ENCODE peak calls at places on chromosomes 13 and 19, in eight cellular contexts. A is gastrocnemius medialis, D is neural progenitor cell, S is body of pancreas, R is heart right ventricle, C is A673, N is PC-3, G is tibial artery. F is an unnamed sample.
A peak's percentile ranks its signal among the peaks of the same experiment; 100 is the strongest.

GRCh38 chr13:30409911-30410704 is 12.2 kb upstream of the UBE2L5 start:
- DNase-seq in A (no peak), D (no peak), S (no peak), R (no peak), C (peak; percentile 93), N (peak; percentile 21), G (peak; percentile 77), F (no peak)

GRCh38 chr13:108919036-108919907 is 289.9 kb downstream of the MYO16 start:
- DNase-seq in A (no peak), D (no peak), S (no peak), R (no peak), C (no peak), N (peak; percentile 80), G (no peak), F (no peak)

GRCh38 chr19:19345232-19345631 is 24.6 kb downstream of the MAU2 start:
- DNase-seq in A (no peak), D (no peak), S (no peak), R (no peak), C (no peak), N (no peak), G (no peak), F (no peak)

GRCh38 chr19:55691561-55692481 is 16.8 kb downstream of the EPN1 start:
- DNase-seq in A (no peak), D (no peak), S (no peak), R (no peak), C (no peak), N (no peak), G (peak; percentile 54), F (no peak)

GRCh38 chr19:11214387-11214786 is 17.0 kb upstream of the KANK2 start:
- DNase-seq in A (no peak), D (no peak), S (no peak), R (no peak), C (no peak), N (no peak), G (no peak), F (no peak)

GRCh38 chr19:40597329-40597838 is 3.8 kb upstream of the LTBP4 start:
- DNase-seq in A (no peak), D (no peak), S (no peak), R (no peak), C (no peak), N (no peak), G (no peak), F (no peak)

GRCh38 chr13:92074658-92075057 is 676.2 kb downstream of the GPC5 start:
- DNase-seq in A (no peak), D (peak; percentile 68), S (peak; percentile 16), R (no peak), C (peak; percentile 48), N (peak; percentile 7), G (no peak), F (no peak)

GRCh38 chr19:7172794-7173193 is 103.3 kb downstream of the ZNF557 start:
- DNase-seq in A (no peak), D (no peak), S (no peak), R (no peak), C (no peak), N (no peak), G (no peak), F (no peak)

GRCh38 chr19:42150353-42150752 is 18.1 kb upstream of the POU2F2 start:
- DNase-seq in A (no peak), D (no peak), S (peak; percentile 70), R (no peak), C (no peak), N (no peak), G (no peak), F (no peak)

GRCh38 chr13:51549050-51549449 is 35.2 kb upstream of the WDFY2 start:
- DNase-seq in A (no peak), D (no peak), S (peak; percentile 45), R (no peak), C (no peak), N (no peak), G (no peak), F (no peak)

GRCh38 chr13:35923347-35923746 is 207.8 kb downstream of the DCLK1 start:
- DNase-seq in A (no peak), D (no peak), S (no peak), R (peak; percentile 35), C (peak; percentile 95), N (peak; percentile 67), G (no peak), F (no peak)

GRCh38 chr19:49518033-49518432 is 5.6 kb downstream of the FCGRT start:
- DNase-seq in A (no peak), D (no peak), S (no peak), R (no peak), C (no peak), N (no peak), G (no peak), F (no peak)

GRCh38 chr13:112759834-112760233 is 70.0 kb downstream of the ATP11A start:
- DNase-seq in A (no peak), D (no peak), S (no peak), R (no peak), C (no peak), N (no peak), G (no peak), F (no peak)

GRCh38 chr19:2047449-2048103 is 3.5 kb downstream of the MKNK2 start:
- DNase-seq in A (peak; percentile 88), D (peak; percentile 4), S (peak; percentile 96), R (peak; percentile 70), C (no peak), N (peak; percentile 15), G (peak; percentile 87), F (no peak)

GRCh38 chr13:106038752-106039151 is 496.7 kb downstream of the EFNB2 start:
- DNase-seq in A (no peak), D (no peak), S (no peak), R (no peak), C (no peak), N (peak; percentile 63), G (no peak), F (no peak)

GRCh38 chr19:22527554-22527953 is 105.4 kb upstream of the ZNF98 start:
- DNase-seq in A (no peak), D (no peak), S (no peak), R (no peak), C (no peak), N (no peak), G (no peak), F (no peak)

GRCh38 chr19:22528956-22529355 is 105.2 kb upstream of the ZNF492 start:
- DNase-seq in A (no peak), D (no peak), S (no peak), R (no peak), C (no peak), N (no peak), G (no peak), F (no peak)

GRCh38 chr19:22523940-22524339 is 101.8 kb upstream of the ZNF98 start:
- DNase-seq in A (no peak), D (no peak), S (no peak), R (no peak), C (no peak), N (no peak), G (no peak), F (no peak)

GRCh38 chr19:22530042-22530441 is 104.1 kb upstream of the ZNF492 start:
- DNase-seq in A (no peak), D (no peak), S (peak; percentile 69), R (no peak), C (no peak), N (no peak), G (no peak), F (no peak)

DNA sequence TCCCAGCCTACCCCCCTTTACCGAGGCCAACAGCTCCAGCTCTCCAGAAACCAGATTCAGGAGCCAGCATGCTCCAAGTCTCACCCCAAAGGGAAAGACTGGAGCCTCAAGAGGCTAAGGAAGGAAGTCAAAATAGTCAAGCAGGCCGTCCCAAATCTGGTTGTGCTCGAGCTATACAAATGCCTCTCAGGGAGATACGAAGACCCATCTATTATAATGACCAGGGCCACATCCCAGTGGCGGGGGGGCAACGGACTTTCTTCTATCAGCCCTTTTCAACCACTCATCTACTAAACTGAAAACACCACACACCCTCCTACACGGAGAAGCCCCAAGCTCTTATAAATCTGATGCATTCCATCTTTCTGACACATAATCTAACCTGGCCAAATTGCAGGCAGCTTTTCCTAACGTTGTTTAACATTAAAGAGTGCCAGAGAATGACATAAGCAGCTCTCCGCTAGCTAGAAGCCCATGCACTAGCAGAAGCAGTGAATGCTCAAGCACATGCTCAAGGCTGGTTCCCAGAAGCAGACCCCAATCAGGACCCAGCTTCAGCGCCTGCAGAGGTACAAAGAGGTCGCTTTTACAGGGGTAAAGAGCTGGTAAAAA is 104.6 kb upstream of the ZNF98 start:
- DNase-seq in A (no peak), D (no peak), S (peak; percentile 33), R (no peak), C (no peak), N (no peak), G (no peak), F (no peak)
- H3K9me3 ChIP-seq in A (no peaks in the 10 kb centered on the region), D (peaks cover 13% of the 10 kb centered on the region), S (no peaks in the 10 kb centered on the region), R (no peaks in the 10 kb centered on the region), C (peaks cover 46% of the 10 kb centered on the region), N (peaks cover 17% of the 10 kb centered on the region), G (no peaks in the 10 kb centered on the region), F (peaks cover 11% of the 10 kb centered on the region)

DNA sequence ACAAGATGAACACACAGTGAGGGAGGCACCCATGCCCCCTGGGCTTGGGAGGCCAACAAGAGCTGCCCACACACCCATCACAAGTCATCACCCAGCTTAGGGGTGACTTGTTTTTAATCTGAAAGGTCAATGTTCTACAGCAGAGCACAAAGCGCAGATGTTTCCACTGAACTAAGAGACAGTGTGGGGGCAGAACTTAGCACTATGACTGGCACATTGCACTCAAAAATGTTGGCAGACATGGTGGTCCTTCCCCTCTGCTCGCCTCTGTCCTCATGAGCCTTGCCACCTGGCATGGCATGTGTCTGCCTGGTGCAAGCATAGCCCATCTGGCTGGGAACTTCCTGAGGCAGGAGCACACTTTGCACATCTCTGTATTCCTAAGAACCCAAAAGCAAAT is 81.4 kb upstream of the ZNF98 start:
- DNase-seq in A (no peak), D (no peak), S (no peak), R (no peak), C (no peak), N (no peak), G (no peak), F (no peak)
- TF ChIP-seq CTCF in A (no peak), D (no peak), S (no peak), R (no peak), C (no peak), N (no peak), G (no peak), F (no peak)

GRCh38 chr13:63161219-63161618 is 1745.6 kb upstream of the PCDH20 start:
- DNase-seq in A (no peak), D (no peak), S (no peak), R (no peak), C (no peak), N (no peak), G (no peak), F (no peak)
- H3K9me3 ChIP-seq in A (no peaks in the 10 kb centered on the region), D (no peaks in the 10 kb centered on the region), S (no peaks in the 10 kb centered on the region), R (no peaks in the 10 kb centered on the region), C (no peaks in the 10 kb centered on the region), N (no peaks in the 10 kb centered on the region), G (no peaks in the 10 kb centered on the region), F (no peaks in the 10 kb centered on the region)

GRCh38 chr13:43783820-43784219 is 3.0 kb downstream of the ENOX1 start:
- DNase-seq in A (no peak), D (peak; percentile 55), S (no peak), R (no peak), C (peak; percentile 44), N (peak; percentile 42), G (no peak), F (no peak)
- TF ChIP-seq CTCF in A (no peak), D (no peak), S (no peak), R (no peak), C (no peak), N (peak; percentile 19), G (no peak), F (no peak)